ENCODE peak calls at places on chromosomes 12 and 14, in eight cellular contexts. One of them, this sample, is unnamed.

GRCh38 chr12:92142251-92142896 is 3.3 kb downstream of the BTG1 start:
- DNase-seq in WTC11: no peak
- DNase-seq in left cardiac atrium: no peak
- DNase-seq in NCI-H774: no peak
- DNase-seq in cardiac muscle cell: no peak
- DNase-seq in lung: no peak
- DNase-seq in stimulated activated CD4-positive, alpha-beta T cell treated with anti-CD3 and anti-CD28 coated beads, Interleukin-1b, Interleukin-23, amount 100 ng/mL, for 1 hour: no peak
- DNase-seq in NCI-H1105: no peak
- DNase-seq in this sample: no peak

GRCh38 chr12:96456265-96456974 is 33.0 kb upstream of the CFAP54 start:
- DNase-seq in NCI-H774: no peak
- DNase-seq in WTC11: no peak
- DNase-seq in cardiac muscle cell: no peak
- DNase-seq in stimulated activated CD4-positive, alpha-beta T cell treated with anti-CD3 and anti-CD28 coated beads, Interleukin-1b, Interleukin-23, amount 100 ng/mL, for 1 hour: no peak
- DNase-seq in left cardiac atrium: no peak
- DNase-seq in NCI-H1105: no peak
- DNase-seq in lung: no peak
- DNase-seq in this sample: no peak

GRCh38 chr12:111635524-111635923 is 36.4 kb upstream of the ATXN2 start:
- DNase-seq in NCI-H1105: no peak
- DNase-seq in WTC11: no peak
- DNase-seq in NCI-H774: no peak
- DNase-seq in stimulated activated CD4-positive, alpha-beta T cell treated with anti-CD3 and anti-CD28 coated beads, Interleukin-1b, Interleukin-23, amount 100 ng/mL, for 1 hour: no peak
- DNase-seq in lung: no peak
- DNase-seq in left cardiac atrium: no peak
- DNase-seq in cardiac muscle cell: no peak
- DNase-seq in this sample: no peak

GRCh38 chr14:104927432-104927816 is 2.7 kb downstream of the PLD4 start:
- DNase-seq in cardiac muscle cell: no peak
- DNase-seq in NCI-H774: no peak
- DNase-seq in left cardiac atrium: no peak
- DNase-seq in stimulated activated CD4-positive, alpha-beta T cell treated with anti-CD3 and anti-CD28 coated beads, Interleukin-1b, Interleukin-23, amount 100 ng/mL, for 1 hour: no peak
- DNase-seq in NCI-H1105: no peak
- DNase-seq in lung: no peak
- DNase-seq in WTC11: peak; percentile 14
- DNase-seq in this sample: no peak

GRCh38 chr12:55692631-55693322 is 14.9 kb downstream of the ITGA7 start:
- DNase-seq in stimulated activated CD4-positive, alpha-beta T cell treated with anti-CD3 and anti-CD28 coated beads, Interleukin-1b, Interleukin-23, amount 100 ng/mL, for 1 hour: no peak
- DNase-seq in cardiac muscle cell: no peak
- DNase-seq in NCI-H774: no peak
- DNase-seq in left cardiac atrium: no peak
- DNase-seq in NCI-H1105: no peak
- DNase-seq in lung: no peak
- DNase-seq in WTC11: no peak
- DNase-seq in this sample: no peak

GRCh38 chr14:38255408-38255672 is 553 bp downstream of the CLEC14A start:
- DNase-seq in WTC11: peak; percentile 60
- DNase-seq in left cardiac atrium: peak; percentile 34
- DNase-seq in NCI-H774: no peak
- DNase-seq in stimulated activated CD4-positive, alpha-beta T cell treated with anti-CD3 and anti-CD28 coated beads, Interleukin-1b, Interleukin-23, amount 100 ng/mL, for 1 hour: no peak
- DNase-seq in NCI-H1105: no peak
- DNase-seq in lung: no peak
- DNase-seq in cardiac muscle cell: no peak
- DNase-seq in this sample: no peak

GRCh38 chr12:105676694-105677093 is 346.2 kb downstream of the C12orf75 start:
- DNase-seq in NCI-H774: peak; percentile 65
- DNase-seq in stimulated activated CD4-positive, alpha-beta T cell treated with anti-CD3 and anti-CD28 coated beads, Interleukin-1b, Interleukin-23, amount 100 ng/mL, for 1 hour: no peak
- DNase-seq in cardiac muscle cell: no peak
- DNase-seq in WTC11: no peak
- DNase-seq in NCI-H1105: no peak
- DNase-seq in left cardiac atrium: peak; percentile 58
- DNase-seq in lung: peak; percentile 28
- DNase-seq in this sample: peak; percentile 10

GRCh38 chr14:38839743-38840375 is 263.2 kb downstream of the SEC23A start:
- DNase-seq in lung: no peak
- DNase-seq in cardiac muscle cell: no peak
- DNase-seq in WTC11: no peak
- DNase-seq in NCI-H774: no peak
- DNase-seq in left cardiac atrium: no peak
- DNase-seq in stimulated activated CD4-positive, alpha-beta T cell treated with anti-CD3 and anti-CD28 coated beads, Interleukin-1b, Interleukin-23, amount 100 ng/mL, for 1 hour: no peak
- DNase-seq in NCI-H1105: no peak
- DNase-seq in this sample: peak; percentile 8

GRCh38 chr12:53806689-53807088 is 54.9 kb upstream of the CISTR start:
- DNase-seq in NCI-H774: no peak
- DNase-seq in stimulated activated CD4-positive, alpha-beta T cell treated with anti-CD3 and anti-CD28 coated beads, Interleukin-1b, Interleukin-23, amount 100 ng/mL, for 1 hour: no peak
- DNase-seq in left cardiac atrium: no peak
- DNase-seq in WTC11: no peak
- DNase-seq in lung: no peak
- DNase-seq in NCI-H1105: no peak
- DNase-seq in cardiac muscle cell: no peak
- DNase-seq in this sample: peak; percentile 35

GRCh38 chr12:121538699-121539061 is 42.1 kb downstream of the KDM2B start:
- DNase-seq in NCI-H774: peak; percentile 46
- DNase-seq in stimulated activated CD4-positive, alpha-beta T cell treated with anti-CD3 and anti-CD28 coated beads, Interleukin-1b, Interleukin-23, amount 100 ng/mL, for 1 hour: no peak
- DNase-seq in NCI-H1105: peak; percentile 33
- DNase-seq in lung: no peak
- DNase-seq in cardiac muscle cell: no peak
- DNase-seq in left cardiac atrium: no peak
- DNase-seq in WTC11: peak; percentile 38
- DNase-seq in this sample: peak; percentile 22

GRCh38 chr14:69996197-69996596 is 117.0 kb downstream of the SMOC1 start:
- DNase-seq in WTC11: no peak
- DNase-seq in NCI-H774: no peak
- DNase-seq in left cardiac atrium: no peak
- DNase-seq in lung: no peak
- DNase-seq in NCI-H1105: no peak
- DNase-seq in cardiac muscle cell: no peak
- DNase-seq in stimulated activated CD4-positive, alpha-beta T cell treated with anti-CD3 and anti-CD28 coated beads, Interleukin-1b, Interleukin-23, amount 100 ng/mL, for 1 hour: no peak
- DNase-seq in this sample: peak; percentile 33

GRCh38 chr12:127811988-127812387 is 455.0 kb upstream of the TMEM132C start:
- DNase-seq in NCI-H1105: no peak
- DNase-seq in cardiac muscle cell: peak; percentile 5
- DNase-seq in NCI-H774: no peak
- DNase-seq in left cardiac atrium: peak; percentile 45
- DNase-seq in stimulated activated CD4-positive, alpha-beta T cell treated with anti-CD3 and anti-CD28 coated beads, Interleukin-1b, Interleukin-23, amount 100 ng/mL, for 1 hour: no peak
- DNase-seq in WTC11: no peak
- DNase-seq in lung: no peak
- DNase-seq in this sample: no peak

GRCh38 chr14:70416322-70416716 is 571 bp downstream of the SYNJ2BP start:
- DNase-seq in NCI-H1105: peak; percentile 15
- DNase-seq in cardiac muscle cell: peak; percentile 12
- DNase-seq in NCI-H774: no peak
- DNase-seq in lung: no peak
- DNase-seq in WTC11: no peak
- DNase-seq in stimulated activated CD4-positive, alpha-beta T cell treated with anti-CD3 and anti-CD28 coated beads, Interleukin-1b, Interleukin-23, amount 100 ng/mL, for 1 hour: no peak
- DNase-seq in left cardiac atrium: no peak
- DNase-seq in this sample: peak; percentile 1

This sample was measured in Caki2.